ENCODE peak calls at places on chromosomes 7 and 10, in four cellular contexts. S is fibroblast of mammary gland, I is astrocyte of the spinal cord, Y is hepatocyte. M is an unnamed sample.

GRCh38 chr10:805635-806305 is 116.3 kb upstream of the DIP2C start:
- DNase-seq in S (no peak), I (no peak), Y (no peak), M (no peak)

GRCh38 chr10:48214701-48215100 is 59.8 kb downstream of the FRMPD2 start:
- DNase-seq in S (no peak), I (no peak), Y (no peak), M (no peak)

GRCh38 chr7:138981332-138982203 is at the start of gene KIAA1549:
- DNase-seq in S (peak), I (peak), Y (peak), M (peak)

GRCh38 chr7:130895006-130895750 is 161.2 kb upstream of the KLF14 start:
- DNase-seq in S (peak), I (no peak), Y (no peak), M (no peak)

GRCh38 chr10:105691811-105692210 is 1050.7 kb downstream of the SORCS3 start:
- DNase-seq in S (no peak), I (peak), Y (peak), M (peak)

GRCh38 chr7:3722396-3722846 is 421.4 kb downstream of the SDK1 start:
- DNase-seq in S (no peak), I (peak), Y (peak), M (no peak)

GRCh38 chr7:45073843-45074737 is 14.7 kb downstream of the NACAD start:
- DNase-seq in S (no peak), I (no peak), Y (no peak), M (no peak)

GRCh38 chr7:84998665-84999064 is 188.2 kb downstream of the SEMA3D start:
- DNase-seq in S (no peak), I (no peak), Y (no peak), M (no peak)

GRCh38 chr10:8674230-8674629 is 619.7 kb downstream of the GATA3 start:
- DNase-seq in S (no peak), I (no peak), Y (no peak), M (no peak)

GRCh38 chr10:111081595-111081994 is 4.8 kb downstream of the ADRA2A start:
- DNase-seq in S (no peak), I (no peak), Y (no peak), M (no peak)

GRCh38 chr7:35570926-35571325 is 124.0 kb downstream of the HERPUD2 start:
- DNase-seq in S (no peak), I (no peak), Y (no peak), M (no peak)

GRCh38 chr7:50333266-50333665 is 28.8 kb downstream of the IKZF1 start:
- DNase-seq in S (no peak), I (no peak), Y (no peak), M (no peak)

GRCh38 chr7:47195641-47196040 is 386.3 kb downstream of the TNS3 start:
- DNase-seq in S (peak), I (no peak), Y (no peak), M (no peak)

GRCh38 chr10:102113261-102113955 is 6.8 kb downstream of the LDB1 start:
- DNase-seq in S (no peak), I (no peak), Y (no peak), M (no peak)

GRCh38 chr10:124719213-124719851 is 24.8 kb downstream of the FAM53B start:
- DNase-seq in S (peak), I (peak), Y (no peak), M (peak)

GRCh38 chr7:133352430-133352829 is 99.6 kb downstream of the EXOC4 start:
- DNase-seq in S (no peak), I (no peak), Y (no peak), M (no peak)

GRCh38 chr10:50600831-50601466 is 22.8 kb downstream of the SGMS1 start:
- DNase-seq in S (peak), I (no peak), Y (no peak), M (no peak)

GRCh38 chr10:101222683-101223273 is 6.5 kb downstream of the LBX1 start:
- DNase-seq in S (no peak), I (no peak), Y (no peak), M (no peak)

GRCh38 chr10:55628260-55628701 is 732.8 kb downstream of the ZWINT start:
- DNase-seq in S (no peak), I (peak), Y (peak), M (no peak)

GRCh38 chr10:111983970-111984525 is 199.5 kb downstream of the GPAM start:
- DNase-seq in S (no peak), I (no peak), Y (no peak), M (no peak)

GRCh38 chr7:28615091-28615490 is 202.8 kb downstream of the CREB5 start:
- DNase-seq in S (peak), I (no peak), Y (no peak), M (no peak)

GRCh38 chr7:5553298-5553877 is 129.8 kb upstream of the TNRC18 start:
- DNase-seq in S (no peak), I (no peak), Y (peak), M (no peak)

GRCh38 chr7:91342402-91342801 is 78.2 kb downstream of the FZD1 start:
- DNase-seq in S (no peak), I (no peak), Y (no peak), M (no peak)

GRCh38 chr7:29005829-29006228 is 47.7 kb upstream of the TRIL start:
- DNase-seq in S (peak), I (peak), Y (peak), M (no peak)

GRCh38 chr10:113297226-113297625 is 255.6 kb upstream of the HABP2 start:
- DNase-seq in S (no peak), I (peak), Y (no peak), M (no peak)

GRCh38 chr7:90298145-90299038 is 22.7 kb downstream of the FAM237B start:
- DNase-seq in S (peak), I (peak), Y (peak), M (peak)

GRCh38 chr7:47480576-47481538 is 101.1 kb downstream of the TNS3 start:
- DNase-seq in S (no peak), I (no peak), Y (no peak), M (no peak)

GRCh38 chr10:69629897-69630650 is at the start of gene FAM241B:
- DNase-seq in S (peak), I (peak), Y (peak), M (no peak)

GRCh38 chr10:69631566-69631965 is 1.5 kb downstream of the FAM241B start:
- DNase-seq in S (no peak), I (no peak), Y (no peak), M (no peak)

GRCh38 chr10:69632516-69633199 is 2.6 kb downstream of the FAM241B start:
- DNase-seq in S (no peak), I (no peak), Y (no peak), M (no peak)

GRCh38 chr10:69629519-69629896 is 539 bp upstream of the FAM241B start:
- DNase-seq in S (no peak), I (no peak), Y (no peak), M (no peak)

GRCh38 chr10:69630651-69631400 is 779 bp downstream of the FAM241B start:
- DNase-seq in S (no peak), I (no peak), Y (no peak), M (no peak)
- H3K4me3 ChIP-seq in S (no peak), I (peak), Y (peak), M (peak)

GRCh38 chr7:64621656-64622055 is 44.3 kb upstream of the ZNF107 start:
- DNase-seq in S (no peak), I (no peak), Y (no peak), M (no peak)
- TF ChIP-seq CTCF in S (no peak), I (no peak), Y (no peak), M (no peak)

DNA sequence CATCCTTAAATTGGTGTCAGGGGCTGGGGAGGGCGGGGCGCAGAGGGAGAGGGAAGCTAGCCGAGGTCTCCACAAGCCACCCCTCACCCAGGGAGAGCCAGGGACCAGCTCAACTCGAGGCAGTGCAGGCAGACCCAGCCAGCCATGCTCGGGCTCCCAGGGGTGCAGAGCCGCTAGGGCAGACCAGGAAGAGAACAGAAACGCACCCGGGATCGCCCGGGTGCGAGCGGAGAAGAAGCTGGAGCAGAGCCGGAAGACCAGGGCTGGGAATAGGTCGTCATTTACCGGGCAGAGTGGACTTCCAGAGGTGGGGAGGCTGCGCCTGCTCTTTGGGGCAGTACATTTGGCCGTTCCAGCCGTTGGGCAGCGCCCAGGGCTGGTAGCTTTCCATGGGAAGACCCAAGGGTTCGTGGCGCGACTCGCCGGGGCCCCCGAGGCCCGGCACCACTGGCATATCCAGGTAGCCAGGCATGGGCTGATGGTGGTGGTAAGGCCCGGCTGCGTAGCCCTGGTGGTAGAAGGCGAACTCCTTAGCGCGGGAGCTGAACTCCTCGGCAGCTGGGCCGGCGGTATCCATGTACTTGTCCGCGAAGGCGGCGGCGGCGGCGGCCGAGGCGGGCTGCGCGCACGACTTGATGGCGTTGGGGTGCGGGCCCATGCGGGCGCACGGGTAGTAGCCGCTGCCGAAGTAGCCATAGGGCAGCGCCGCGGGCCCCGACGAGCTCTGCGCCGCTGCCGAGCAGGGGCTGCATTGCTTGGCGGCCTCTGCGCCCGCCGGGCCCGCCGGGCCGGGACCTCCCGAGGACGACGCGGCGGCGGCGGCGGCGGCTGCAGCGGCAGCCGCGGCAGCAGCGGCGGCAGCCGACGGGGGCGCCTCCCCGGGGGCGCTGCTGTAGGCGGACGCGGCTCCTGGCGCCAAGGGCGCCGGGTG is 755 bp downstream of the HOXA13 start:
- DNase-seq in S (no peak), I (no peak), Y (no peak), M (no peak)
- H3K4me3 ChIP-seq in S (no peak), I (no peak), Y (peak), M (no peak)

GRCh38 chr10:33155720-33156638 is 178.5 kb downstream of the NRP1 start:
- DNase-seq in S (peak), I (peak), Y (peak), M (no peak)

GRCh38 chr10:33160151-33160550 is 174.3 kb downstream of the NRP1 start:
- DNase-seq in S (no peak), I (no peak), Y (no peak), M (no peak)

GRCh38 chr10:33154590-33154989 is 179.9 kb downstream of the NRP1 start:
- DNase-seq in S (peak), I (no peak), Y (no peak), M (no peak)

GRCh38 chr10:33153968-33154327 is 180.5 kb downstream of the NRP1 start:
- DNase-seq in S (no peak), I (no peak), Y (no peak), M (no peak)

DNA sequence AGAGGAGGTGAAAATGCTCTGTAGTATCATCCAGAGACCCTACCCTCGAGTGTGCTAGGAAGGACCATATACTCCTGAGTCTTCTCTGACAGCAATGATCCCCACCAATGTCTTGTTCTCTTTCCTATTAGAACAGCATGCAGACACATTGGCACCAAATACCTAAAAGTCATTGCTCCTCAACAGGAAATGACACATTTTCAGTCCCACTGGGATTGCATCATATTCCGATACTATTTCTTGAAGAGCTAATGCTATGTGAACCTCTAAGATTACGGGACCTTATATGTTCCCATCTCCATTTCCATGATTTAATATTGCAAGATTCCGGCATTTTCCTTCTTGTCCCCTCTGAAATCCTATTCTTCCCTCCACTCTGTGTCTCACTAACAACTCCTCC is 177.4 kb downstream of the NRP1 start:
- DNase-seq in S (peak), I (peak), Y (no peak), M (no peak)
- TF ChIP-seq CTCF in S (no peak), I (no peak), Y (no peak), M (no peak)

GRCh38 chr7:141361479-141361878 is 189.7 kb upstream of the AGK start:
- DNase-seq in S (no peak), I (no peak), Y (no peak), M (no peak)

GRCh38 chr7:141360414-141360760 is 190.8 kb upstream of the AGK start:
- DNase-seq in S (no peak), I (no peak), Y (no peak), M (no peak)

GRCh38 chr7:141361965-141362364 is 189.2 kb upstream of the AGK start:
- DNase-seq in S (no peak), I (no peak), Y (no peak), M (no peak)

GRCh38 chr7:141363748-141364147 is 187.5 kb upstream of the AGK start:
- DNase-seq in S (no peak), I (no peak), Y (no peak), M (no peak)

GRCh38 chr7:141362580-141363435 is 188.4 kb upstream of the AGK start:
- DNase-seq in S (peak), I (peak), Y (peak), M (peak)
- H3K4me3 ChIP-seq in S (no peak), I (no peak), Y (no peak), M (no peak)

DNA sequence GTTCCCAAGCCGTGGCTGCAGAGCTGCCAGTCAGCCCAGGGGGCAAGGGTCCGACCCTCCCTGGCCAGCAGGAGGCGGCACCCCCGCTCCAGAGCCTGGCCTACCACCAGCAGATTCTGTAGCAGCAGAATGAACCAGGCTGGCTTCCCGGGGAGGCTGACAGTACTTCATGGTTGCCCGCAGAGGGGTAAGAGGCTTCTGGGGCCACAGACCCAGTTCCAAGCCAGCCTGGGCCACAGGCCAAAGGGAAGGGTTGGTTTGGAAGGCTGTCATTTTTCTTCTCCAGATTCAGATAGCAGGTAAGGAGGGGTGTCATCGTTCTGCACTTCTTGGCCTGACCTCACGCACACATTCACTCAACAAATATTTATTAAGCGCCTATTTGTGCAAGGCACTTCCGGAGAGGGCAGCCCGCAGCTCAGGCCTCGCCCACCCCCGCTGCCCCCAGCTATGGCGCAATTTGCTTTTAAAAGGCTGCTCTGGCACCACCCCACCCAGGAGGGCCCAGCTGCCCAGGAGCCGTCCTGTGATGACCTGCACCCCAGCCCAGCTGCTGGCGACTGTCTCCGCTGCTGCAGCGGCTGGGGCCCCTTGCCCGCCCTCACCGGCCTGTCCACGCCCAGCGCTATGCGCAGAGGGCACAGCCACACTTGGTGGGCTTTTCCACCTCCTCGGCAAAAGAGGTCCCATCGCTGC is 168.5 kb downstream of the LCOR start:
- DNase-seq in S (no peak), I (no peak), Y (peak), M (no peak)
- TF ChIP-seq CTCF in S (no peak), I (no peak), Y (no peak), M (no peak)

DNA sequence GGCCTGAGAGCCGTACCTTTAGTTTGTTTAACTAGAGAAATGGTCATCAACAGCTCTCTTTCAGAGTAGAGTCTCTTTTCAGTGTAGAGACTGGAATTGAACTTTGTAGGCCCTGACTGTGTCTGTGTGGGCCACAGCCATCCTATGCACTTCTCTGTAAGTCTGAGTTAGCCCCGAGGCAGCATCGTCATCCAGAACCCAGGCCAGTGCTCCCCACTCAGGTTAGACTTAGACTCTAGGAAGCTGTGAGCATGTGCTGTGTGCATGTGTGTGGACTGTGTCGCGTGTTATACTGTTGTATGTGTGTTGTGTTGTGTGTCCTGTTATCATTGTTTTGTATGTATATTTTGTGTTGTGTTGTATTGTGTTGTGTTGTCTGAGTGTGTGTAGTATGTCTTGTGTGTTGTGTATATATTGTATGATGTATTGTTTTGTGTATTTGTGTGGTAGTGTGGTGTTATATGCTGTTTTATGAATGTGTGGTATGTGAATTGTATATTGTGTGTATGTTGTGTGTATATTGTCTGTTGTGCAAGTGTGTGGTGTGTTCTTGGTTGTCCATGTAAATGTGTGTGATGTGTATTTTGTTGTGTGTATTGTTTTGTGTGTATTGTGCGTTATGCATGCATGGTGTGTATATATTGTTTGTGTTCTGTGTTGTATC is 18.1 kb upstream of the NCAPG2 start:
- DNase-seq in S (no peak), I (no peak), Y (no peak), M (no peak)
- H3K4me3 ChIP-seq in S (no peak), I (no peak), Y (no peak), M (no peak)

DNA sequence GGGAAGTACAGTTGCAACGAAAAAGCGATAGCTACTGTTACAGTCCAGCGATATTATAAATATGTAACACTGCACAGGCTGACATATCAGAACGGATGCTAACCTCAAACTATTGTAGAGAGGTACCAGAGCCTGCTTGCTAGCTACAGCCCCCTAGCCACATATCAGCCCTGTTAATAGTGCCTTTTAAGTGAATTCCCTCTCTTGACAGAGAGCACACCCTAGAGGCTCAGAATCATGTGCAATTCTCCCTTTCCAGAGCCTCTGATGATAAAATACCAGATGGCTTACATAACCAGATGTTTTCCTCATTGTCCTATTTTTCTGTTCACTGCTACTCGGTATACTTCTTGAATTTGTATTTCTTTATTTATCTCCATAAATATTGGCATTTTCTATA is 960.7 kb upstream of the CELF2 start:
- DNase-seq in S (peak), I (no peak), Y (peak), M (no peak)
- TF ChIP-seq CTCF in S (no peak), I (no peak), Y (peak), M (no peak)

GRCh38 chr10:26861326-26861998 is 704 bp upstream of the ABI1 start:
- DNase-seq in S (no peak), I (no peak), Y (no peak), M (no peak)
- H3K4me3 ChIP-seq in S (peak), I (peak), Y (no peak), M (no peak)

GRCh38 chr10:42836096-42836495 is 53.5 kb downstream of the BMS1 start:
- DNase-seq in S (no peak), I (no peak), Y (no peak), M (no peak)

DNA sequence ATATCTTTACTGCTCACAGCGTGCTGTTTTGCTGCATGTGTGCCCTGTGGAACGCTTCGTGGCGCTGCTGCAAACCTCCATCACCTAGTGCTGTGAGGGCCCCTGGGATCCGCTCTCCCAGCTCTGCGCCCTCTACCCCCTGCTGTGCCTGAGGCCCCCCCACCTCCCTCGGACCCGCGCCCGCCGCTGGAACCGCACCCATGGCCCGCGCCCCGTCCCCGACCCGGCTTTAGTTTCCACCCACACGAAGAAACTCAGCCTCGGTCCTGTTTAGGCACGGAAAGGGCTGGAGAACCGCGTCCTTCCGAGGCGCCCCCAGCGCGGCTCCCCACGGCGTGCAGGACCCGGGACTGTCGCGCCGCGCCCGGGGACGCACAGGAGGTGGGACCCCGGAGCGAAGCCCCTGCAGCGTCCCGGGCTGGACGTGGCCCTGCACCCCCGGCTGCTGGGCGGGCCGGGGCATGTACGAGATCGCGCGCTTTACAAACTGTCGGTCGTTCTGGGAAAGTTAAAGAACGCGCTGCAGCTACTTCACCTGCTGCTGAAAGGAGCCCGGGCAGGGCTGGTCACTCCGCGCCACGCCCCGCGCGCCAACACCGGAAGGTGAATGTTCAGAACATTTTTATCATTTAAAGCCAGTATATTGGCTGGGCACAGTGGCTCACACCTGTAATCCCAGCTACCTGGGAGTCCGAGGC is 54.3 kb downstream of the BMS1 start:
- DNase-seq in S (peak), I (peak), Y (peak), M (no peak)
- TF ChIP-seq CTCF in S (peak), I (peak), Y (no peak), M (peak)